ENCODE peak calls at places on chromosome 9, in four cellular contexts. O is HepG2, V is K562, Y is GM12878. N is an unnamed sample.

GRCh38 chr9:92147030-92147853 is 32.0 kb upstream of the SPTLC1 start:
- DNase-seq in O (no peak), V (peak), Y (no peak), N (peak)

GRCh38 chr9:98989036-98990000 is 45.6 kb downstream of the COL15A1 start:
- DNase-seq in O (peak), V (no peak), Y (peak), N (no peak)

GRCh38 chr9:15268317-15268716 is 38.7 kb downstream of the TTC39B start:
- DNase-seq in O (no peak), V (no peak), Y (no peak), N (no peak)

GRCh38 chr9:13863112-13863511 is 450.8 kb downstream of the NFIB start:
- DNase-seq in O (no peak), V (no peak), Y (no peak), N (no peak)

GRCh38 chr9:127140842-127141675 is 18.6 kb upstream of the ANGPTL2 start:
- DNase-seq in O (no peak), V (no peak), Y (no peak), N (no peak)

GRCh38 chr9:134299883-134300282 is 26.4 kb upstream of the RXRA start:
- DNase-seq in O (no peak), V (no peak), Y (no peak), N (no peak)

GRCh38 chr9:122051401-122052346 is 41.4 kb downstream of the TTLL11 start:
- DNase-seq in O (no peak), V (peak), Y (peak), N (no peak)

GRCh38 chr9:131633491-131634031 is 88.2 kb downstream of the PRRT1B start:
- DNase-seq in O (no peak), V (no peak), Y (no peak), N (no peak)

GRCh38 chr9:27194401-27195091 is 85.5 kb downstream of the TEK start:
- DNase-seq in O (no peak), V (no peak), Y (no peak), N (no peak)

GRCh38 chr9:69213647-69214046 is 39.6 kb downstream of the TJP2 start:
- DNase-seq in O (no peak), V (no peak), Y (no peak), N (no peak)

GRCh38 chr9:121322037-121322736 is 47.9 kb downstream of the STOM start:
- DNase-seq in O (peak), V (no peak), Y (no peak), N (no peak)

GRCh38 chr9:105333811-105334210 is 89.4 kb downstream of the SLC44A1 start:
- DNase-seq in O (no peak), V (no peak), Y (no peak), N (no peak)

GRCh38 chr9:98900725-98901124 is 43.0 kb upstream of the COL15A1 start:
- DNase-seq in O (no peak), V (no peak), Y (no peak), N (no peak)

GRCh38 chr9:129278391-129279237 is 100.6 kb upstream of the IER5L start:
- DNase-seq in O (no peak), V (peak), Y (no peak), N (no peak)

GRCh38 chr9:129276486-129277260 is 98.6 kb upstream of the IER5L start:
- DNase-seq in O (no peak), V (no peak), Y (no peak), N (no peak)

GRCh38 chr9:129273941-129274709 is 96.1 kb upstream of the IER5L start:
- DNase-seq in O (no peak), V (no peak), Y (no peak), N (no peak)

GRCh38 chr9:129273136-129273895 is 95.3 kb upstream of the IER5L start:
- DNase-seq in O (no peak), V (no peak), Y (no peak), N (no peak)

GRCh38 chr9:129275626-129276247 is 97.7 kb upstream of the IER5L start:
- DNase-seq in O (no peak), V (no peak), Y (no peak), N (no peak)
- TF ChIP-seq FOXK2 in O (no peak), V (no peak), Y (no peak), N (no peak)

GRCh38 chr9:129633207-129633606 is 7.2 kb downstream of the NTMT1 start:
- DNase-seq in O (no peak), V (no peak), Y (no peak), N (no peak)
- TF ChIP-seq BHLHE40 in O (no peak), V (no peak), Y (no peak), N (no peak)

GRCh38 chr9:78132688-78133033 is 101.0 kb upstream of the GNAQ start:
- DNase-seq in O (no peak), V (no peak), Y (no peak), N (no peak)
- TF ChIP-seq FOXM1 in O (no peak), V (no peak), Y (no peak), N (no peak)

GRCh38 chr9:125663127-125663526 is 43.9 kb downstream of the MAPKAP1 start:
- DNase-seq in O (no peak), V (peak), Y (no peak), N (no peak)
- TF ChIP-seq FOXK2 in O (no peak), V (no peak), Y (no peak), N (no peak)

GRCh38 chr9:90830977-90831376 is 29.4 kb downstream of the SYK start:
- DNase-seq in O (no peak), V (no peak), Y (peak), N (no peak)
- TF ChIP-seq BHLHE40 in O (no peak), V (no peak), Y (peak), N (no peak)

DNA sequence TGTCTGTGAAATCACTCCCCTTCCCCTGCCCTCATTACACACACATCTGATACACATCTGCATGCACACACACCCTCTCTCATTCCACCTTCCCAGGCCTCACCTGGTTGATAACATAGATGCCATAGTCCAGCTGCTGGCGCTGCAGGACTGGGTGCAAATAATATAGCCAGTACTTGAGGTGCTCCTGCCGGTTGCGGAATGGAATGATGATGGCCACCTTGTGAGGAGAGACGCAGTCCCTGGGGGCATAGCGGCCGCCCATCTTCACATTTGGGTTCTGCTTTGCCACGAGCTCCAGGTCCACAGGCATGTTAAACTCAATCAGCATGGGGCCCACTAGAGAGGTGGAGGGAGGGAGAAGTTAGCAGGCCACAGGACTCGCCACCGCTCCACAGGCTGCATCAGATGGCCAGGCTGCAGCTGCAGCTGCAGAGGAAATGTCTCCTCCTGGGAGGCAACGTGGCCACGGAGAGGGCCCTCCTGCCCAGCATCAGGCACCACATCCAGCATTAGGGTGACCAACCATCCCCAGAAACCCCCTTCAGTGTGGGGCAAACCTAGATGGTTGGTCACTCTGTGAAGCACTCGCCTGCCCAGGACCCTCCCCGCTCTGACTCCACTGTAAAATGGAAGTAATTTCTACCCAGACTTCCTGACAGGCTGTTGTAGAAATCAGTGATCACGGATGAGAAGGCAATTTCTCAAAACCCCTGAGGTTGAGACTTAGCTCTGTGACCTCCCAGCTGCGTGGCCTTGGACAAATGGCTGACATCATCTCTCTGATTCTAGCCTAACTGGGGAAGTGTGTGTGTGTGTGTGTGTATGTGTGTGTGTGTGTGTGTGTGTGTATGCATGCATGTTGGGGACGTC is 31.8 kb downstream of the B4GALT1 start:
- DNase-seq in O (no peak), V (no peak), Y (no peak), N (no peak)
- TF ChIP-seq FOXM1 in O (no peak), V (no peak), Y (no peak), N (no peak)

GRCh38 chr9:117796681-117797080 is 92.5 kb downstream of the TLR4 start:
- DNase-seq in O (no peak), V (no peak), Y (no peak), N (no peak)

GRCh38 chr9:117800389-117800788 is 96.2 kb downstream of the TLR4 start:
- DNase-seq in O (no peak), V (no peak), Y (no peak), N (no peak)

DNA sequence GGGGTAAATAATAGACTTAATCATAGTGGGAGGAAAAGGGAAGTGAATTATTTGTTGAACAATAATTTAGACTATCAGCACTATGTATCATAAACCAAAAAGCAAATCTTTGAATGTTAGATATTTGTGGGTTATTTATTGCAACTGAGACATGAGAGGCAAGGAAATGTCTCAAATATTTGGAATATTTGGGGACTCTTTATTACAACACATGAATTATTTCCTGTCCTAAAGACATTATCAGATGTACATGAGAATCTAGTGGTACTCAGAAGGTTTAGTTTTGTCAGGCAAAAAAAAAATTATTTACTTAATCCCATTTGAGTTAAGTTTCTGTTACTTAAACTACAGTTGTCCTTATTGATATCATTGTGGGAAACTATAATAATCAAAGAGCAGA is 91.1 kb downstream of the TLR4 start:
- DNase-seq in O (no peak), V (no peak), Y (no peak), N (no peak)
- TF ChIP-seq FOXK2 in O (no peak), V (no peak), Y (no peak), N (no peak)

N was measured in HEK293T.